ENCODE peak calls at places on chromosomes 11 and 22, in seven cellular contexts. One of them, this sample, is unnamed.

GRCh38 chr11:8792636-8793035 is 110.0 kb downstream of the RPL27A start:
- DNase-seq in DMS153: no peak
- DNase-seq in stimulated activated CD4-positive, alpha-beta T cell treated with anti-CD3 and anti-CD28 coated beads, Interleukin-2, amount 100 ng/mL, for 48 hours: no peak
- DNase-seq in RKO: no peak
- DNase-seq in activated T-cell treated with anti-CD3 and anti-CD28 coated beads, Interleukin-2, amount 50 U/mL, for 4 hours: no peak
- DNase-seq in GM12865: no peak
- DNase-seq in germinal center: no peak
- DNase-seq in this sample: no peak

GRCh38 chr11:78560826-78561484 is 13.7 kb downstream of the NARS2 start:
- DNase-seq in DMS153: no peak
- DNase-seq in germinal center: no peak
- DNase-seq in activated T-cell treated with anti-CD3 and anti-CD28 coated beads, Interleukin-2, amount 50 U/mL, for 4 hours: no peak
- DNase-seq in stimulated activated CD4-positive, alpha-beta T cell treated with anti-CD3 and anti-CD28 coated beads, Interleukin-2, amount 100 ng/mL, for 48 hours: no peak
- DNase-seq in GM12865: no peak
- DNase-seq in RKO: no peak
- DNase-seq in this sample: no peak

GRCh38 chr11:76462317-76462716 is 17.5 kb downstream of the EMSY start:
- DNase-seq in activated T-cell treated with anti-CD3 and anti-CD28 coated beads, Interleukin-2, amount 50 U/mL, for 4 hours: no peak
- DNase-seq in RKO: no peak
- DNase-seq in GM12865: no peak
- DNase-seq in DMS153: no peak
- DNase-seq in germinal center: no peak
- DNase-seq in stimulated activated CD4-positive, alpha-beta T cell treated with anti-CD3 and anti-CD28 coated beads, Interleukin-2, amount 100 ng/mL, for 48 hours: no peak
- DNase-seq in this sample: no peak

GRCh38 chr11:46421257-46421880 is 29.8 kb upstream of the CHRM4 start:
- DNase-seq in GM12865: no peak
- DNase-seq in stimulated activated CD4-positive, alpha-beta T cell treated with anti-CD3 and anti-CD28 coated beads, Interleukin-2, amount 100 ng/mL, for 48 hours: no peak
- DNase-seq in RKO: no peak
- DNase-seq in germinal center: no peak
- DNase-seq in DMS153: no peak
- DNase-seq in activated T-cell treated with anti-CD3 and anti-CD28 coated beads, Interleukin-2, amount 50 U/mL, for 4 hours: no peak
- DNase-seq in this sample: no peak

GRCh38 chr22:38246692-38247091 is 26.1 kb downstream of the TMEM184B start:
- DNase-seq in RKO: no peak
- DNase-seq in stimulated activated CD4-positive, alpha-beta T cell treated with anti-CD3 and anti-CD28 coated beads, Interleukin-2, amount 100 ng/mL, for 48 hours: no peak
- DNase-seq in activated T-cell treated with anti-CD3 and anti-CD28 coated beads, Interleukin-2, amount 50 U/mL, for 4 hours: no peak
- DNase-seq in GM12865: no peak
- DNase-seq in germinal center: no peak
- DNase-seq in DMS153: no peak
- DNase-seq in this sample: no peak

GRCh38 chr11:43789700-43790443 is 90.8 kb upstream of the ALKBH3 start:
- DNase-seq in stimulated activated CD4-positive, alpha-beta T cell treated with anti-CD3 and anti-CD28 coated beads, Interleukin-2, amount 100 ng/mL, for 48 hours: no peak
- DNase-seq in activated T-cell treated with anti-CD3 and anti-CD28 coated beads, Interleukin-2, amount 50 U/mL, for 4 hours: no peak
- DNase-seq in GM12865: no peak
- DNase-seq in RKO: peak
- DNase-seq in germinal center: no peak
- DNase-seq in DMS153: no peak
- DNase-seq in this sample: no peak

GRCh38 chr11:34331329-34331728 is 26.5 kb downstream of the ABTB2 start:
- DNase-seq in germinal center: no peak
- DNase-seq in RKO: no peak
- DNase-seq in DMS153: peak
- DNase-seq in GM12865: no peak
- DNase-seq in activated T-cell treated with anti-CD3 and anti-CD28 coated beads, Interleukin-2, amount 50 U/mL, for 4 hours: no peak
- DNase-seq in stimulated activated CD4-positive, alpha-beta T cell treated with anti-CD3 and anti-CD28 coated beads, Interleukin-2, amount 100 ng/mL, for 48 hours: no peak
- DNase-seq in this sample: no peak

GRCh38 chr22:24975813-24976341 is 23.4 kb downstream of the KIAA1671 start:
- DNase-seq in activated T-cell treated with anti-CD3 and anti-CD28 coated beads, Interleukin-2, amount 50 U/mL, for 4 hours: no peak
- DNase-seq in GM12865: no peak
- DNase-seq in RKO: no peak
- DNase-seq in stimulated activated CD4-positive, alpha-beta T cell treated with anti-CD3 and anti-CD28 coated beads, Interleukin-2, amount 100 ng/mL, for 48 hours: no peak
- DNase-seq in DMS153: no peak
- DNase-seq in germinal center: no peak
- DNase-seq in this sample: no peak

GRCh38 chr11:120186799-120187591 is 23.8 kb upstream of the OAF start:
- DNase-seq in RKO: peak
- DNase-seq in DMS153: no peak
- DNase-seq in stimulated activated CD4-positive, alpha-beta T cell treated with anti-CD3 and anti-CD28 coated beads, Interleukin-2, amount 100 ng/mL, for 48 hours: no peak
- DNase-seq in GM12865: peak
- DNase-seq in germinal center: no peak
- DNase-seq in activated T-cell treated with anti-CD3 and anti-CD28 coated beads, Interleukin-2, amount 50 U/mL, for 4 hours: no peak
- DNase-seq in this sample: no peak

GRCh38 chr11:115098037-115098436 is 406.2 kb downstream of the CADM1 start:
- DNase-seq in stimulated activated CD4-positive, alpha-beta T cell treated with anti-CD3 and anti-CD28 coated beads, Interleukin-2, amount 100 ng/mL, for 48 hours: no peak
- DNase-seq in activated T-cell treated with anti-CD3 and anti-CD28 coated beads, Interleukin-2, amount 50 U/mL, for 4 hours: no peak
- DNase-seq in GM12865: no peak
- DNase-seq in DMS153: no peak
- DNase-seq in germinal center: no peak
- DNase-seq in RKO: no peak
- DNase-seq in this sample: no peak

GRCh38 chr11:75223954-75224643 is 16.5 kb upstream of the TPBGL start:
- DNase-seq in stimulated activated CD4-positive, alpha-beta T cell treated with anti-CD3 and anti-CD28 coated beads, Interleukin-2, amount 100 ng/mL, for 48 hours: no peak
- DNase-seq in germinal center: no peak
- DNase-seq in activated T-cell treated with anti-CD3 and anti-CD28 coated beads, Interleukin-2, amount 50 U/mL, for 4 hours: no peak
- DNase-seq in GM12865: no peak
- DNase-seq in DMS153: no peak
- DNase-seq in RKO: peak
- DNase-seq in this sample: no peak

GRCh38 chr11:111283945-111284481 is 14.3 kb upstream of the POU2AF3 start:
- DNase-seq in DMS153: no peak
- DNase-seq in stimulated activated CD4-positive, alpha-beta T cell treated with anti-CD3 and anti-CD28 coated beads, Interleukin-2, amount 100 ng/mL, for 48 hours: no peak
- DNase-seq in activated T-cell treated with anti-CD3 and anti-CD28 coated beads, Interleukin-2, amount 50 U/mL, for 4 hours: no peak
- DNase-seq in GM12865: no peak
- DNase-seq in germinal center: no peak
- DNase-seq in RKO: no peak
- DNase-seq in this sample: no peak

GRCh38 chr11:84564180-84564866 is 1062.8 kb downstream of the DLG2 start:
- DNase-seq in GM12865: peak
- DNase-seq in RKO: peak
- DNase-seq in activated T-cell treated with anti-CD3 and anti-CD28 coated beads, Interleukin-2, amount 50 U/mL, for 4 hours: no peak
- DNase-seq in germinal center: peak
- DNase-seq in DMS153: no peak
- DNase-seq in stimulated activated CD4-positive, alpha-beta T cell treated with anti-CD3 and anti-CD28 coated beads, Interleukin-2, amount 100 ng/mL, for 48 hours: peak
- DNase-seq in this sample: no peak

GRCh38 chr11:94519478-94520084 is 7.3 kb downstream of the C11orf97 start:
- DNase-seq in RKO: peak
- DNase-seq in activated T-cell treated with anti-CD3 and anti-CD28 coated beads, Interleukin-2, amount 50 U/mL, for 4 hours: no peak
- DNase-seq in DMS153: no peak
- DNase-seq in germinal center: peak
- DNase-seq in stimulated activated CD4-positive, alpha-beta T cell treated with anti-CD3 and anti-CD28 coated beads, Interleukin-2, amount 100 ng/mL, for 48 hours: no peak
- DNase-seq in GM12865: peak
- DNase-seq in this sample: no peak

GRCh38 chr11:45941285-45941684 is 18.8 kb downstream of the LARGE2 start:
- DNase-seq in GM12865: no peak
- DNase-seq in RKO: no peak
- DNase-seq in DMS153: no peak
- DNase-seq in activated T-cell treated with anti-CD3 and anti-CD28 coated beads, Interleukin-2, amount 50 U/mL, for 4 hours: no peak
- DNase-seq in germinal center: no peak
- DNase-seq in stimulated activated CD4-positive, alpha-beta T cell treated with anti-CD3 and anti-CD28 coated beads, Interleukin-2, amount 100 ng/mL, for 48 hours: no peak
- DNase-seq in this sample: no peak

GRCh38 chr11:15149050-15149449 is 34.3 kb downstream of the INSC start:
- DNase-seq in DMS153: no peak
- DNase-seq in germinal center: no peak
- DNase-seq in stimulated activated CD4-positive, alpha-beta T cell treated with anti-CD3 and anti-CD28 coated beads, Interleukin-2, amount 100 ng/mL, for 48 hours: no peak
- DNase-seq in activated T-cell treated with anti-CD3 and anti-CD28 coated beads, Interleukin-2, amount 50 U/mL, for 4 hours: no peak
- DNase-seq in RKO: no peak
- DNase-seq in GM12865: no peak
- DNase-seq in this sample: no peak

GRCh38 chr11:83063073-83063754 is 8.5 kb downstream of the RAB30 start:
- DNase-seq in activated T-cell treated with anti-CD3 and anti-CD28 coated beads, Interleukin-2, amount 50 U/mL, for 4 hours: no peak
- DNase-seq in GM12865: peak
- DNase-seq in RKO: no peak
- DNase-seq in germinal center: peak
- DNase-seq in DMS153: no peak
- DNase-seq in stimulated activated CD4-positive, alpha-beta T cell treated with anti-CD3 and anti-CD28 coated beads, Interleukin-2, amount 100 ng/mL, for 48 hours: no peak
- DNase-seq in this sample: no peak

GRCh38 chr11:66334605-66335442 is 1.4 kb downstream of the RIN1 start:
- DNase-seq in DMS153: no peak
- DNase-seq in activated T-cell treated with anti-CD3 and anti-CD28 coated beads, Interleukin-2, amount 50 U/mL, for 4 hours: no peak
- DNase-seq in germinal center: no peak
- DNase-seq in RKO: no peak
- DNase-seq in GM12865: no peak
- DNase-seq in stimulated activated CD4-positive, alpha-beta T cell treated with anti-CD3 and anti-CD28 coated beads, Interleukin-2, amount 100 ng/mL, for 48 hours: no peak
- DNase-seq in this sample: no peak

This sample was measured in NT2/D1.